ENCODE peak calls at places on chromosomes 5 and 9, in five cellular contexts. A is nucleus accumbens; N is stimulated activated CD4-positive, alpha-beta T cell treated with anti-CD3 and anti-CD28 coated beads, Interleukin-4, amount 100 ng/mL, for 48 hours; K is DMS153; X is heart right ventricle. C is an unnamed sample.

GRCh38 chr5:54261596-54261995 is 48.8 kb downstream of the ARL15 start:
- DNase-seq in A (no peak), N (no peak), K (no peak), X (no peak), C (no peak)

GRCh38 chr5:157602505-157602904 is 26.9 kb upstream of the ADAM19 start:
- DNase-seq in A (no peak), N (peak), K (no peak), X (no peak), C (no peak)

GRCh38 chr9:124340219-124341069 is 74.8 kb downstream of the PSMB7 start:
- DNase-seq in A (no peak), N (no peak), K (no peak), X (no peak), C (no peak)

GRCh38 chr5:178797101-178797521 is 62.6 kb upstream of the ZNF354B start:
- DNase-seq in A (no peak), N (no peak), K (no peak), X (no peak), C (no peak)

GRCh38 chr5:150396247-150396646 is 16.5 kb downstream of the CD74 start:
- DNase-seq in A (no peak), N (no peak), K (no peak), X (no peak), C (no peak)

GRCh38 chr9:117303643-117304230 is 111.1 kb downstream of the ASTN2 start:
- DNase-seq in A (no peak), N (no peak), K (no peak), X (no peak), C (no peak)

GRCh38 chr5:139461698-139462097 is 845 bp downstream of the ECSCR start:
- DNase-seq in A (no peak), N (no peak), K (no peak), X (no peak), C (no peak)

GRCh38 chr5:138448481-138449398 is 9.9 kb downstream of the REEP2 start:
- DNase-seq in A (no peak), N (no peak), K (peak), X (no peak), C (no peak)

GRCh38 chr9:4148215-4148561 is 151.7 kb downstream of the GLIS3 start:
- DNase-seq in A (no peak), N (no peak), K (no peak), X (no peak), C (no peak)

GRCh38 chr5:208449-209114 is 9.4 kb downstream of the CCDC127 start:
- DNase-seq in A (no peak), N (no peak), K (no peak), X (no peak), C (no peak)

GRCh38 chr9:133108794-133109641 is 12.0 kb downstream of the RALGDS start:
- DNase-seq in A (no peak), N (no peak), K (no peak), X (no peak), C (no peak)

GRCh38 chr5:52481216-52481615 is 306.5 kb upstream of the ITGA1 start:
- DNase-seq in A (no peak), N (no peak), K (no peak), X (no peak), C (no peak)

GRCh38 chr5:77087484-77088291 is 603 bp upstream of the ZBED3 start:
- DNase-seq in A (no peak), N (no peak), K (no peak), X (peak), C (no peak)

GRCh38 chr5:10420468-10420867 is 21.2 kb upstream of the ROPN1L start:
- DNase-seq in A (no peak), N (no peak), K (no peak), X (no peak), C (no peak)

GRCh38 chr9:101495810-101496209 is 37.8 kb upstream of the RNF20 start:
- DNase-seq in A (no peak), N (no peak), K (no peak), X (no peak), C (no peak)

GRCh38 chr5:15852949-15853348 is 326.6 kb downstream of the MARCHF11 start:
- DNase-seq in A (no peak), N (no peak), K (no peak), X (no peak), C (no peak)

GRCh38 chr5:177362871-177363507 is 5.3 kb downstream of the RGS14 start:
- DNase-seq in A (peak), N (peak), K (peak), X (peak), C (peak)

GRCh38 chr5:146751781-146752401 is 126.7 kb downstream of the PPP2R2B start:
- DNase-seq in A (no peak), N (peak), K (no peak), X (no peak), C (no peak)

GRCh38 chr9:126534431-126535186 is 79.1 kb upstream of the LMX1B start:
- DNase-seq in A (no peak), N (no peak), K (no peak), X (no peak), C (no peak)

GRCh38 chr9:14215614-14216013 is 98.3 kb downstream of the NFIB start:
- DNase-seq in A (no peak), N (no peak), K (no peak), X (no peak), C (no peak)

GRCh38 chr9:121326130-121326838 is 43.8 kb downstream of the STOM start:
- DNase-seq in A (no peak), N (no peak), K (peak), X (peak), C (no peak)

GRCh38 chr5:88786217-88786560 is 96.8 kb downstream of the MEF2C start:
- DNase-seq in A (no peak), N (no peak), K (no peak), X (no peak), C (no peak)